ENCODE peak calls at places on chromosome 7, in six cellular contexts. One of them, this sample, is unnamed.
A peak's percentile ranks its signal among the peaks of the same experiment; 100 is the strongest.

GRCh38 chr7:34091330-34091917 is 186.1 kb downstream of the BMPER start:
- DNase-seq in aorta: no peak
- DNase-seq in heart left ventricle: no peak
- DNase-seq in uterus: no peak
- DNase-seq in ovary: no peak
- DNase-seq in PC-9: no peak
- DNase-seq in this sample: no peak

GRCh38 chr7:137904826-137905225 is 58.1 kb upstream of the DGKI start:
- DNase-seq in aorta: no peak
- DNase-seq in heart left ventricle: no peak
- DNase-seq in uterus: no peak
- DNase-seq in ovary: no peak
- DNase-seq in PC-9: no peak
- DNase-seq in this sample: no peak

GRCh38 chr7:47574473-47575328 is 7.2 kb downstream of the TNS3 start:
- DNase-seq in aorta: peak; percentile 82
- DNase-seq in heart left ventricle: peak; percentile 66
- DNase-seq in uterus: no peak
- DNase-seq in ovary: no peak
- DNase-seq in PC-9: no peak
- DNase-seq in this sample: no peak

GRCh38 chr7:123741940-123742339 is 6.9 kb downstream of the WASL start:
- DNase-seq in aorta: no peak
- DNase-seq in heart left ventricle: no peak
- DNase-seq in uterus: no peak
- DNase-seq in ovary: no peak
- DNase-seq in PC-9: no peak
- DNase-seq in this sample: no peak

GRCh38 chr7:123675092-123675473 is 19.4 kb downstream of the LMOD2 start:
- DNase-seq in aorta: no peak
- DNase-seq in heart left ventricle: no peak
- DNase-seq in uterus: no peak
- DNase-seq in ovary: no peak
- DNase-seq in PC-9: no peak
- DNase-seq in this sample: no peak

GRCh38 chr7:7639421-7639820 is 1.1 kb upstream of the UMAD1 start:
- DNase-seq in aorta: no peak
- DNase-seq in heart left ventricle: no peak
- DNase-seq in uterus: no peak
- DNase-seq in ovary: no peak
- DNase-seq in PC-9: peak; percentile 25
- DNase-seq in this sample: no peak

GRCh38 chr7:158078161-158078910 is 509.3 kb downstream of the PTPRN2 start:
- DNase-seq in aorta: no peak
- DNase-seq in heart left ventricle: no peak
- DNase-seq in uterus: no peak
- DNase-seq in ovary: no peak
- DNase-seq in PC-9: no peak
- DNase-seq in this sample: no peak

GRCh38 chr7:46613116-46613515 is 692.0 kb upstream of the IGFBP3 start:
- DNase-seq in aorta: no peak
- DNase-seq in heart left ventricle: peak; percentile 28
- DNase-seq in uterus: no peak
- DNase-seq in ovary: no peak
- DNase-seq in PC-9: no peak
- DNase-seq in this sample: peak; percentile 17

GRCh38 chr7:142441074-142441403 is 183.2 kb upstream of the PRSS58 start:
- DNase-seq in aorta: no peak
- DNase-seq in heart left ventricle: no peak
- DNase-seq in uterus: no peak
- DNase-seq in ovary: no peak
- DNase-seq in PC-9: peak; percentile 93
- DNase-seq in this sample: no peak

GRCh38 chr7:46999866-47000265 is 582.0 kb downstream of the TNS3 start:
- DNase-seq in aorta: no peak
- DNase-seq in heart left ventricle: no peak
- DNase-seq in uterus: no peak
- DNase-seq in ovary: no peak
- DNase-seq in PC-9: no peak
- DNase-seq in this sample: no peak

GRCh38 chr7:45187089-45187945 is 29.7 kb downstream of the RAMP3 start:
- DNase-seq in aorta: no peak
- DNase-seq in heart left ventricle: no peak
- DNase-seq in uterus: no peak
- DNase-seq in ovary: no peak
- DNase-seq in PC-9: no peak
- DNase-seq in this sample: peak; percentile 23

GRCh38 chr7:21916176-21916575 is 29.5 kb downstream of the CDCA7L start:
- DNase-seq in aorta: no peak
- DNase-seq in heart left ventricle: no peak
- DNase-seq in uterus: no peak
- DNase-seq in ovary: no peak
- DNase-seq in PC-9: no peak
- DNase-seq in this sample: no peak

GRCh38 chr7:74526780-74527179 is 73.1 kb downstream of the GTF2IRD1 start:
- DNase-seq in aorta: no peak
- DNase-seq in heart left ventricle: no peak
- DNase-seq in uterus: no peak
- DNase-seq in ovary: no peak
- DNase-seq in PC-9: no peak
- DNase-seq in this sample: no peak

GRCh38 chr7:117172283-117172682 is 150.6 kb downstream of the WNT2 start:
- DNase-seq in aorta: no peak
- DNase-seq in heart left ventricle: no peak
- DNase-seq in uterus: no peak
- DNase-seq in ovary: no peak
- DNase-seq in PC-9: no peak
- DNase-seq in this sample: no peak

GRCh38 chr7:109131141-109131540 is 561.5 kb downstream of the DNAJB9 start:
- DNase-seq in aorta: no peak
- DNase-seq in heart left ventricle: no peak
- DNase-seq in uterus: no peak
- DNase-seq in ovary: no peak
- DNase-seq in PC-9: no peak
- DNase-seq in this sample: no peak

DNA sequence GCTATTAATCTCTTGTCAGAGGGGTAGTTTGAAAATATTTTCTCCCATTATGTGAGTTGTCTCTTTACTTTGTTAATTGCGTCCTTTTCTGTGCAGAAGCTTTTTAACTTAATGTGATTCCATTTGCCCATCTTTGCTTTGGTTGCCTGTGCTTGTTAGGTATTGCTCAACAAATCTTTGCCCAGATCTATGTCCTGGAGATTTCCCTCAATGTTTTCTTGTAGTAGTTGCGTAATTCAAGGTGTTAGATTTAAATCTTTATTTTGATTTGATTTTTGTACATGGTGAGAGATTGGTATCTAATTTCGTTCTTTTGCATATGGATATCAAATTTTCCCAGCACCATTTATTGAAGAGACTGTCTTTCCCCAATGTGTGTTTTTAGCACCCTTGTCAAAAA is 567.2 kb downstream of the DNAJB9 start:
- DNase-seq in aorta: no peak
- DNase-seq in heart left ventricle: no peak
- DNase-seq in uterus: no peak
- DNase-seq in ovary: no peak
- DNase-seq in PC-9: no peak
- DNase-seq in this sample: no peak
- H3K9me3 ChIP-seq in aorta: peaks cover 7% of the 10 kb centered on the region
- H3K9me3 ChIP-seq in heart left ventricle: no peaks in the 10 kb centered on the region
- H3K9me3 ChIP-seq in uterus: no peaks in the 10 kb centered on the region
- H3K9me3 ChIP-seq in ovary: no peaks in the 10 kb centered on the region
- H3K9me3 ChIP-seq in PC-9: no peaks in the 10 kb centered on the region
- H3K9me3 ChIP-seq in this sample: no peaks in the 10 kb centered on the region

GRCh38 chr7:121521681-121522405 is 125.7 kb upstream of the FAM3C start:
- DNase-seq in aorta: no peak
- DNase-seq in heart left ventricle: no peak
- DNase-seq in uterus: no peak
- DNase-seq in ovary: no peak
- DNase-seq in PC-9: no peak
- DNase-seq in this sample: no peak

GRCh38 chr7:121519548-121520521 is 123.7 kb upstream of the FAM3C start:
- DNase-seq in aorta: peak; percentile 46
- DNase-seq in heart left ventricle: peak; percentile 71
- DNase-seq in uterus: peak; percentile 26
- DNase-seq in ovary: no peak
- DNase-seq in PC-9: no peak
- DNase-seq in this sample: no peak

GRCh38 chr7:121529003-121529402 is 132.9 kb upstream of the FAM3C start:
- DNase-seq in aorta: no peak
- DNase-seq in heart left ventricle: no peak
- DNase-seq in uterus: no peak
- DNase-seq in ovary: no peak
- DNase-seq in PC-9: no peak
- DNase-seq in this sample: no peak

GRCh38 chr7:121530251-121531174 is 134.4 kb upstream of the FAM3C start:
- DNase-seq in aorta: no peak
- DNase-seq in heart left ventricle: peak; percentile 38
- DNase-seq in uterus: no peak
- DNase-seq in ovary: no peak
- DNase-seq in PC-9: peak; percentile 99
- DNase-seq in this sample: no peak

DNA sequence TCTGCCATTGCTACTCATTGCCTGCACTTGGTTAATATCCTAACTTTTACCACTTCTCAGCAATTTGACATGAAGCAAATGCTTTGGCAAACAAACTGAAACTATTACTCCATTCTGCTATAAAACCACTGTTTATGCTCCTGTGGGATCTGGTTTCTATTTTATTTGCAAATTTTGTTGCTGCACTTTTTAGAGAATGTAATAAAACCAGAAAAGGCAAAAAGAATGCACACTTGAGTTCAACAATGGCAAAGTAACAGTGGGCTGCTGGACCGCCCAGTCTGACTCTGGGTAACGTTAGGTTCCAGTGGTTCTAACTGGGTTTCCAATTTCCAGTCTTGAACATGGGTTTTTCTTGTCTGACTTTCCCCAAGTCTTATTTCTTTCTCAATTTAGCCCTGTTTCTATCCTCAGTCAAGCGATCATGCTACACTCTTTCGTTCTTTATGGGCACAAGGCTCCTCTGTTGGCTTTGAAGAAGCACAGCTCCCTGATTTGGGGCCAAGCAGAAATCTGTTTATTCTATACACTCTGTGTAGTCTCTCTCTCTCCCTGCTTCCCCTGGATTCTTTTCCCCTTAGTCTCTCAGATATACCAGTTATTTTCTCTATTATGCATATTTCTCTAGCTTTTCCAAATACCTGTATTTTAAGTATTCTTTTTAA is 129.2 kb upstream of the FAM3C start:
- DNase-seq in aorta: no peak
- DNase-seq in heart left ventricle: no peak
- DNase-seq in uterus: no peak
- DNase-seq in ovary: no peak
- DNase-seq in PC-9: no peak
- DNase-seq in this sample: no peak
- H3K4me1 ChIP-seq in aorta: no peaks in the 10 kb centered on the region
- H3K4me1 ChIP-seq in heart left ventricle: no peaks in the 10 kb centered on the region
- H3K4me1 ChIP-seq in uterus: peaks cover 6% of the 10 kb centered on the region
- H3K4me1 ChIP-seq in ovary: no peaks in the 10 kb centered on the region
- H3K4me1 ChIP-seq in PC-9: peaks cover 27% of the 10 kb centered on the region
- H3K4me1 ChIP-seq in this sample: no peaks in the 10 kb centered on the region

DNA sequence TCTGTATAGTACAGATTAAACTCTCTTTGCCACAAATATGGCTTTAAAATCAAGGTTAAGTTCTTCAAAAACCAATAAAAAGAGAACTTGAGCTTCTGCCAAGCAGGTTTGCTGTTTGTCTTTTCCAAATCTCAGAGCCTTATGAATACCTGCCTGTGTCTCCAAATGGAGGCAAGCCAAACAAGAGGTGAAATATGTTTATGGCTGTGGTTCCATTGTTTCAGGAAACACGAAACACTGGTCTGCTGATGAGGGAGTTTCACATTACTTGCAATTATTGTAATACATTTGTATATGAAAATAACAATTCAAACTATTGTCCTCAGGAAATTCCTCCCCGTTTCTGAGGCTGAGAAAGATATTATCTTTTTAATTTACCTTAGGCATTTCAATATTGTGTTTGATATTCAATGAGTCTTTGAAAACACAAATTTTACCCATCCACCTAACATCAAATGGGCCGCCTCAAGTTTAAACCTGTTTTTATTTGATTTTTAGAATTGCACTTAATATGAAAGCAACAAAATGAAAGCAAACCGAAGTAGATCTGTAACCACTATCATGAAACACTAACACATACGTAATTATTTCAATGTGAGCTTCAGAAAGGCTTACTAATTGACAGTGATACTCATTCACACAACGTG is 359.3 kb downstream of the HGF start:
- DNase-seq in aorta: no peak
- DNase-seq in heart left ventricle: no peak
- DNase-seq in uterus: no peak
- DNase-seq in ovary: no peak
- DNase-seq in PC-9: no peak
- DNase-seq in this sample: no peak
- H3K9me3 ChIP-seq in aorta: no peaks in the 10 kb centered on the region
- H3K9me3 ChIP-seq in heart left ventricle: no peaks in the 10 kb centered on the region
- H3K9me3 ChIP-seq in uterus: no peaks in the 10 kb centered on the region
- H3K9me3 ChIP-seq in ovary: no peaks in the 10 kb centered on the region
- H3K9me3 ChIP-seq in PC-9: no peaks in the 10 kb centered on the region
- H3K9me3 ChIP-seq in this sample: no peaks in the 10 kb centered on the region

GRCh38 chr7:23369100-23369499 is 70.0 kb downstream of the MALSU1 start:
- DNase-seq in aorta: no peak
- DNase-seq in heart left ventricle: no peak
- DNase-seq in uterus: no peak
- DNase-seq in ovary: no peak
- DNase-seq in PC-9: no peak
- DNase-seq in this sample: no peak

GRCh38 chr7:23377134-23377533 is 78.0 kb downstream of the MALSU1 start:
- DNase-seq in aorta: no peak
- DNase-seq in heart left ventricle: no peak
- DNase-seq in uterus: no peak
- DNase-seq in ovary: no peak
- DNase-seq in PC-9: peak; percentile 62
- DNase-seq in this sample: no peak

GRCh38 chr7:23373151-23374004 is 74.2 kb downstream of the MALSU1 start:
- DNase-seq in aorta: no peak
- DNase-seq in heart left ventricle: no peak
- DNase-seq in uterus: no peak
- DNase-seq in ovary: no peak
- DNase-seq in PC-9: no peak
- DNase-seq in this sample: no peak

GRCh38 chr7:23369695-23370404 is 70.7 kb downstream of the MALSU1 start:
- DNase-seq in aorta: no peak
- DNase-seq in heart left ventricle: no peak
- DNase-seq in uterus: no peak
- DNase-seq in ovary: no peak
- DNase-seq in PC-9: no peak
- DNase-seq in this sample: no peak

GRCh38 chr7:23372671-23373070 is 73.5 kb downstream of the MALSU1 start:
- DNase-seq in aorta: no peak
- DNase-seq in heart left ventricle: no peak
- DNase-seq in uterus: no peak
- DNase-seq in ovary: no peak
- DNase-seq in PC-9: no peak
- DNase-seq in this sample: no peak
- H3K4me1 ChIP-seq in aorta: no peaks in the 10 kb centered on the region
- H3K4me1 ChIP-seq in heart left ventricle: no peaks in the 10 kb centered on the region
- H3K4me1 ChIP-seq in uterus: no peaks in the 10 kb centered on the region
- H3K4me1 ChIP-seq in ovary: no peaks in the 10 kb centered on the region
- H3K4me1 ChIP-seq in PC-9: peaks cover 10% of the 10 kb centered on the region
- H3K4me1 ChIP-seq in this sample: no peaks in the 10 kb centered on the region

GRCh38 chr7:157065046-157065445 is 54.6 kb upstream of the MNX1 start:
- DNase-seq in aorta: no peak
- DNase-seq in heart left ventricle: no peak
- DNase-seq in uterus: no peak
- DNase-seq in ovary: no peak
- DNase-seq in PC-9: no peak
- DNase-seq in this sample: no peak
- H3K9me3 ChIP-seq in aorta: no peaks in the 10 kb centered on the region
- H3K9me3 ChIP-seq in heart left ventricle: no peaks in the 10 kb centered on the region
- H3K9me3 ChIP-seq in uterus: no peaks in the 10 kb centered on the region
- H3K9me3 ChIP-seq in ovary: no peaks in the 10 kb centered on the region
- H3K9me3 ChIP-seq in PC-9: peaks cover 14% of the 10 kb centered on the region
- H3K9me3 ChIP-seq in this sample: no peaks in the 10 kb centered on the region

This sample was measured in adrenal gland.